ENCODE peak calls at places on chromosomes 6 and 20, in nine cellular contexts. One of them, this sample, is unnamed.

GRCh38 chr20:4507288-4507719 is 214.4 kb upstream of the PRND start:
- DNase-seq in AG10803: peak
- DNase-seq in lower lobe of right lung: no peak
- DNase-seq in HFFc6: peak
- DNase-seq in Caco-2: no peak
- DNase-seq in GM23338: no peak
- DNase-seq in neural crest cell: no peak
- DNase-seq in RWPE1: peak
- DNase-seq in IMR-90: peak
- DNase-seq in this sample: no peak

GRCh38 chr6:10521104-10521808 is at the start of gene GCNT2:
- DNase-seq in RWPE1: peak
- DNase-seq in AG10803: no peak
- DNase-seq in HFFc6: no peak
- DNase-seq in neural crest cell: no peak
- DNase-seq in IMR-90: peak
- DNase-seq in GM23338: peak
- DNase-seq in Caco-2: peak
- DNase-seq in lower lobe of right lung: peak
- DNase-seq in this sample: no peak

GRCh38 chr20:45779011-45779915 is 12.4 kb downstream of the WFDC3 start:
- DNase-seq in neural crest cell: no peak
- DNase-seq in Caco-2: no peak
- DNase-seq in RWPE1: peak
- DNase-seq in GM23338: no peak
- DNase-seq in IMR-90: peak
- DNase-seq in AG10803: peak
- DNase-seq in lower lobe of right lung: peak
- DNase-seq in HFFc6: peak
- DNase-seq in this sample: peak

GRCh38 chr6:142925575-142926110 is 19.3 kb downstream of the HIVEP2 start:
- DNase-seq in HFFc6: no peak
- DNase-seq in IMR-90: peak
- DNase-seq in neural crest cell: no peak
- DNase-seq in GM23338: no peak
- DNase-seq in lower lobe of right lung: no peak
- DNase-seq in Caco-2: no peak
- DNase-seq in AG10803: peak
- DNase-seq in RWPE1: no peak
- DNase-seq in this sample: no peak

GRCh38 chr6:27604986-27605385 is 132.1 kb upstream of the ZNF184 start:
- DNase-seq in AG10803: no peak
- DNase-seq in RWPE1: no peak
- DNase-seq in HFFc6: no peak
- DNase-seq in lower lobe of right lung: no peak
- DNase-seq in IMR-90: no peak
- DNase-seq in Caco-2: no peak
- DNase-seq in GM23338: peak
- DNase-seq in neural crest cell: no peak
- DNase-seq in this sample: no peak

GRCh38 chr20:42678895-42679294 is 510.8 kb downstream of the PTPRT start:
- DNase-seq in GM23338: no peak
- DNase-seq in IMR-90: no peak
- DNase-seq in Caco-2: no peak
- DNase-seq in neural crest cell: no peak
- DNase-seq in HFFc6: no peak
- DNase-seq in lower lobe of right lung: no peak
- DNase-seq in RWPE1: no peak
- DNase-seq in AG10803: no peak
- DNase-seq in this sample: no peak

GRCh38 chr20:17735206-17735804 is 35.5 kb downstream of the BANF2 start:
- DNase-seq in GM23338: no peak
- DNase-seq in IMR-90: peak
- DNase-seq in RWPE1: peak
- DNase-seq in HFFc6: peak
- DNase-seq in AG10803: peak
- DNase-seq in neural crest cell: no peak
- DNase-seq in lower lobe of right lung: no peak
- DNase-seq in Caco-2: no peak
- DNase-seq in this sample: no peak

GRCh38 chr20:31693987-31694661 is 28.5 kb downstream of the BCL2L1 start:
- DNase-seq in lower lobe of right lung: no peak
- DNase-seq in Caco-2: no peak
- DNase-seq in IMR-90: no peak
- DNase-seq in HFFc6: no peak
- DNase-seq in RWPE1: no peak
- DNase-seq in AG10803: no peak
- DNase-seq in GM23338: peak
- DNase-seq in neural crest cell: no peak
- DNase-seq in this sample: no peak

DNA sequence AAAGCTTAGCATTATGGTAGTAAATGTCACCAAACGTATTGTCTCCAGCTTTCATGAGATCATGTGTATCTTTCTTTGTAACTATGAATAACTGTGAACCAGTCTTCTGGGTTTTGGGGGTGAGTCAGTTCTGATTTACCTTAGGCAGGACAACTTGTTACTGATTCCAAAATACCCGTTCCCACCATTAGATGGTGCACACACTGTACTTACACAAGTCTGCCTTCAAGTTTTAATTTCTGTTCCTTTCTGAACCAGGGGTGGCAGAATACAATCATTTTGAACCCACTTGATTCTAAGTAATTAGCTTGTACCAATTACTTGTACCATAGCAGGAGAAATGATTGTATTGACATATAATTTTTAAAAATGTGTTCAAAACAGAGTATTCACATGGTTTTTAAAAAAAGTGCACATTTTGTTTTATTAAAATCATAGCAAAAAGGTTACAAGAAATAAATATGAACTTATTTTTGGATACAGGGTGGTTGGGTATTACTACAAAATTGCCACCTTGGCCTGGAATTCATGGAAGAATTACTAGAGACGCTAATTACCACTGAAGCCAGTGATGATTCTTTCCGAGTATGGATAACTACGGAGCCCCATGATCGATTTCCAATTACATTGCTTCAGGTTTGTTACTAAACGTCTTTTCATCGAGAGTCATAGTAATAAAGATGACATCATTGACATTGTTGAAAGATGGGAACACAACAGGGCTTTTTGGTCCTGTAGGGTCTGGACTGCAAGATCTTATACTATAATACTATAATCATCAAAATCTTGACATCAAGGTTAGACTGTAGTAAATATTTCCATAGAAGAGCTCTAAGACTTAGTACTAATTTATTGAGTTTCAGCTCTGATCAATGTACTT is 75.2 kb upstream of the GLP1R start:
- DNase-seq in RWPE1: peak
- DNase-seq in IMR-90: peak
- DNase-seq in GM23338: peak
- DNase-seq in neural crest cell: no peak
- DNase-seq in AG10803: peak
- DNase-seq in Caco-2: no peak
- DNase-seq in lower lobe of right lung: no peak
- DNase-seq in HFFc6: peak
- DNase-seq in this sample: no peak
- TF ChIP-seq CTCF in RWPE1: peak
- TF ChIP-seq CTCF in IMR-90: peak
- TF ChIP-seq CTCF in GM23338: peak
- TF ChIP-seq CTCF in neural crest cell: peak
- TF ChIP-seq CTCF in AG10803: peak
- TF ChIP-seq CTCF in Caco-2: peak
- TF ChIP-seq CTCF in lower lobe of right lung: peak
- TF ChIP-seq CTCF in HFFc6: peak
- TF ChIP-seq CTCF in this sample: peak

DNA sequence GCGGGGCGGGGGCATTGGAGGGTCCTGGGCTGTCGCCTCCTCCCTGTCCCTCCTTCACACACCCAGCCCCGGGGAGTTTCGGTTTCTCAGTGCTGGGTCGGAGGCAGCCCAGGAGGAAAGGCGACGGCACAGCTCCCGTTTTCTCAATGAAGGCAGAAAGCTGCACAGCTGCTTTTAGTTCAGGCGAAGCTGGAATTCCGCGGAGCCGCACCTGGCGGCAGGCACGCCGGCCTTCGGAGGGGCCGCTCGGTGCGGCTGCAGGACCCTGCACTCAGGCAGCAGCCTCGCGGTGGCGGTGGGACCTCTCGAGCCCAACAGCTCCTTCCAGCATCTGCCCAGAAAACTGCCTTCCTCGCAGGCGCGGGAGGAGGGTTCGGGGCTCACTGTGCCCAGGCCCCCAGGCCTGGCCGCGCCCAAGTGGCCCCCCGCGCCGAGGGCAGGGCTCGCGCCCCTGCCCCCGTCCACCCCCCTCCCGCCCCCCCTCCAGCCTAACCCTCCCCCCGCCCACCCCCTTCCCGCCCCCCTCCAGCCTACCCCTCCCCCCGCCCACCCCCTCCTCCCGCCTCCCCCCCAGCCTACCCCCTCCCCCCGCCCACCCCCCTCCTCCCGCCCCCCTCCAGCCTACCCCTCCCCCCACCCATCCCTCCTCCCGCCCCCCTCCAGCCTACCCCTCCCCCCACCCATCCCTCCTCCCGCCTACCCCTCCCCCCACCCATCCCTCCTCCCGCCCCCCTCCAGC is 4.8 kb downstream of the FOXQ1 start:
- DNase-seq in AG10803: no peak
- DNase-seq in lower lobe of right lung: no peak
- DNase-seq in neural crest cell: no peak
- DNase-seq in Caco-2: peak
- DNase-seq in IMR-90: no peak
- DNase-seq in GM23338: peak
- DNase-seq in RWPE1: no peak
- DNase-seq in HFFc6: peak
- DNase-seq in this sample: no peak
- TF ChIP-seq CTCF in AG10803: peak
- TF ChIP-seq CTCF in lower lobe of right lung: no peak
- TF ChIP-seq CTCF in neural crest cell: no peak
- TF ChIP-seq CTCF in Caco-2: peak
- TF ChIP-seq CTCF in IMR-90: no peak
- TF ChIP-seq CTCF in GM23338: no peak
- TF ChIP-seq CTCF in RWPE1: no peak
- TF ChIP-seq CTCF in HFFc6: no peak
- TF ChIP-seq CTCF in this sample: no peak

DNA sequence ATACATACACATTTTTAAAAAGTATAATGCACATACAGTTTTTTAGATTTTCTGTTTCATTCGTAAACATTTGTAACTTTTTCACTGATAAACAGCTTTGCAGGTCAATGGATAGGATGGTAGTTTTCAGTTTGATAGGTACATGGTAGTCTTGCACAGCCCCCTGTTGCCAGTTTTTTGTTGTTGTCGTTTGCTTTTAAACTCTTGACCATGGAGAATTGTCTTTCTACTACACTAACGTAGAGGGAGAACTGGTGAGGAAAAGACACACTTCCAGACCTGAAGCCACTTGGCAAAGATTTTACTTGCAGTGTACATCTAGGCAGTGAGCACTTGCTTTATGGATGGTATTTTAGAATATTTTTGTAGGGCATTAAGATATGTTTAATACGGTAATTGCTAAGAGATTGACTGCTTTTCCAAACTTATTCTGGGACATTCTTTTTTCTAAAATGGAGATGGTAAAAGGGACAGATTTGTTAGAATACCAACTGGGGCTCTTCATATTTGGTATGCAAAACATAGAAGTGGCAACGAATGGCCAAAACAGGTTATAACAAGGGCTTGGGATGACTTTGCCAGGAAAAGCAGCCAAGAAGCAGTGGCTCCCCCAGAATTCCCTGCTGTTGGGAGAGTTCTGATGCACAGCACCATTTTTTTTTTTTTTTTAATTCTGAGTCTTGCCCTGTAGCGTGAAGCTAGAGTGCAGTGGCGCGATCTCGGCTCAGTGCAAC is 1.5 kb downstream of the PYGB start:
- DNase-seq in Caco-2: no peak
- DNase-seq in GM23338: no peak
- DNase-seq in HFFc6: no peak
- DNase-seq in lower lobe of right lung: no peak
- DNase-seq in IMR-90: peak
- DNase-seq in RWPE1: peak
- DNase-seq in AG10803: no peak
- DNase-seq in neural crest cell: no peak
- DNase-seq in this sample: no peak
- TF ChIP-seq CTCF in Caco-2: no peak
- TF ChIP-seq CTCF in GM23338: no peak
- TF ChIP-seq CTCF in HFFc6: no peak
- TF ChIP-seq CTCF in lower lobe of right lung: no peak
- TF ChIP-seq CTCF in IMR-90: peak
- TF ChIP-seq CTCF in RWPE1: no peak
- TF ChIP-seq CTCF in AG10803: no peak
- TF ChIP-seq CTCF in neural crest cell: no peak
- TF ChIP-seq CTCF in this sample: peak

GRCh38 chr6:70292144-70292543 is 10.7 kb downstream of the COL9A1 start:
- DNase-seq in AG10803: no peak
- DNase-seq in IMR-90: no peak
- DNase-seq in GM23338: no peak
- DNase-seq in HFFc6: no peak
- DNase-seq in neural crest cell: no peak
- DNase-seq in Caco-2: no peak
- DNase-seq in lower lobe of right lung: no peak
- DNase-seq in RWPE1: no peak
- DNase-seq in this sample: no peak

GRCh38 chr6:70289299-70289698 is 13.6 kb downstream of the COL9A1 start:
- DNase-seq in AG10803: no peak
- DNase-seq in IMR-90: no peak
- DNase-seq in lower lobe of right lung: no peak
- DNase-seq in neural crest cell: no peak
- DNase-seq in Caco-2: no peak
- DNase-seq in HFFc6: no peak
- DNase-seq in RWPE1: no peak
- DNase-seq in GM23338: peak
- DNase-seq in this sample: no peak
- TF ChIP-seq CTCF in AG10803: no peak
- TF ChIP-seq CTCF in IMR-90: peak
- TF ChIP-seq CTCF in lower lobe of right lung: no peak
- TF ChIP-seq CTCF in neural crest cell: peak
- TF ChIP-seq CTCF in Caco-2: peak
- TF ChIP-seq CTCF in HFFc6: peak
- TF ChIP-seq CTCF in RWPE1: no peak
- TF ChIP-seq CTCF in GM23338: peak
- TF ChIP-seq CTCF in this sample: peak

GRCh38 chr6:109821494-109821893 is 130.4 kb downstream of the FIG4 start:
- DNase-seq in AG10803: no peak
- DNase-seq in RWPE1: no peak
- DNase-seq in HFFc6: no peak
- DNase-seq in neural crest cell: no peak
- DNase-seq in GM23338: no peak
- DNase-seq in lower lobe of right lung: no peak
- DNase-seq in Caco-2: no peak
- DNase-seq in IMR-90: no peak
- DNase-seq in this sample: no peak
- TF ChIP-seq CTCF in AG10803: no peak
- TF ChIP-seq CTCF in RWPE1: no peak
- TF ChIP-seq CTCF in HFFc6: no peak
- TF ChIP-seq CTCF in neural crest cell: no peak
- TF ChIP-seq CTCF in GM23338: no peak
- TF ChIP-seq CTCF in lower lobe of right lung: no peak
- TF ChIP-seq CTCF in Caco-2: no peak
- TF ChIP-seq CTCF in IMR-90: no peak
- TF ChIP-seq CTCF in this sample: no peak

This sample was measured in osteocyte.